ENCODE peak calls at places on chromosome 22, in eight cellular contexts. X, N, H, O, Q, I, C and W are unnamed samples.

GRCh38 chr22:39148727-39149535 is 3.5 kb downstream of the CBX7 start:
- DNase-seq in X (peak), N (peak), H (no peak), O (peak), Q (peak), I (peak), C (no peak), W (peak)

GRCh38 chr22:20566420-20567260 is 59.2 kb downstream of the MED15 start:
- DNase-seq in X (no peak), N (no peak), H (no peak), O (peak), Q (no peak), I (peak), C (no peak), W (peak)

GRCh38 chr22:20131593-20131855 is at the start of gene ZDHHC8:
- DNase-seq in X (peak), N (no peak), H (no peak), O (peak), Q (peak), I (peak), C (no peak), W (peak)

GRCh38 chr22:32044913-32045312 is 1.9 kb downstream of the SLC5A1 start:
- DNase-seq in X (no peak), N (no peak), H (no peak), O (peak), Q (no peak), I (no peak), C (no peak), W (peak)

GRCh38 chr22:22685586-22685985 is 41.2 kb downstream of the GGTLC2 start:
- DNase-seq in X (no peak), N (no peak), H (no peak), O (no peak), Q (no peak), I (no peak), C (no peak), W (no peak)

GRCh38 chr22:24184057-24184798 is 2.9 kb downstream of the SUSD2 start:
- DNase-seq in X (no peak), N (no peak), H (no peak), O (no peak), Q (no peak), I (peak), C (no peak), W (no peak)

GRCh38 chr22:24706050-24706449 is 68.5 kb downstream of the PIWIL3 start:
- DNase-seq in X (no peak), N (peak), H (no peak), O (no peak), Q (no peak), I (no peak), C (no peak), W (no peak)

GRCh38 chr22:38766076-38766777 is 10.4 kb upstream of the SUN2 start:
- DNase-seq in X (no peak), N (peak), H (no peak), O (peak), Q (peak), I (no peak), C (peak), W (peak)

GRCh38 chr22:30575011-30575671 is 676 bp upstream of the GAL3ST1 start:
- DNase-seq in X (no peak), N (peak), H (no peak), O (no peak), Q (no peak), I (no peak), C (no peak), W (peak)

GRCh38 chr22:45952553-45952952 is 24.4 kb downstream of the WNT7B start:
- DNase-seq in X (no peak), N (no peak), H (no peak), O (no peak), Q (no peak), I (no peak), C (no peak), W (no peak)

GRCh38 chr22:40289991-40290459 is 56.3 kb upstream of the ADSL start:
- DNase-seq in X (no peak), N (no peak), H (no peak), O (peak), Q (peak), I (peak), C (no peak), W (peak)

GRCh38 chr22:30232716-30233218 is 13.8 kb downstream of the LIF start:
- DNase-seq in X (no peak), N (no peak), H (no peak), O (no peak), Q (no peak), I (no peak), C (no peak), W (no peak)

GRCh38 chr22:39236321-39237275 is 8.2 kb downstream of the PDGFB start:
- DNase-seq in X (no peak), N (no peak), H (no peak), O (peak), Q (no peak), I (no peak), C (no peak), W (peak)

GRCh38 chr22:19855504-19856409 is 1.1 kb upstream of the GNB1L start:
- DNase-seq in X (no peak), N (peak), H (no peak), O (peak), Q (no peak), I (peak), C (peak), W (peak)

GRCh38 chr22:20582520-20583361 is 75.3 kb downstream of the MED15 start:
- DNase-seq in X (no peak), N (no peak), H (no peak), O (no peak), Q (no peak), I (peak), C (no peak), W (no peak)

GRCh38 chr22:38201718-38202436 is at the start of gene MAFF:
- DNase-seq in X (peak), N (peak), H (no peak), O (peak), Q (peak), I (peak), C (peak), W (peak)

GRCh38 chr22:39743955-39744752 is 149.4 kb downstream of the ENTHD1 start:
- DNase-seq in X (no peak), N (no peak), H (no peak), O (no peak), Q (no peak), I (no peak), C (no peak), W (no peak)

GRCh38 chr22:17744430-17744829 is 29.8 kb downstream of the BID start:
- DNase-seq in X (no peak), N (no peak), H (no peak), O (no peak), Q (no peak), I (peak), C (no peak), W (peak)

GRCh38 chr22:39493759-39494158 is 8.3 kb upstream of the MIEF1 start:
- DNase-seq in X (no peak), N (no peak), H (no peak), O (no peak), Q (no peak), I (no peak), C (no peak), W (no peak)

GRCh38 chr22:37768273-37768672 is 39.5 kb upstream of the GCAT start:
- DNase-seq in X (no peak), N (peak), H (no peak), O (no peak), Q (no peak), I (no peak), C (no peak), W (no peak)

GRCh38 chr22:31947296-31947695 is 3.0 kb downstream of the YWHAH start:
- DNase-seq in X (no peak), N (no peak), H (peak), O (peak), Q (no peak), I (no peak), C (no peak), W (no peak)

GRCh38 chr22:45212306-45212709 is 28.4 kb downstream of the KIAA0930 start:
- DNase-seq in X (no peak), N (peak), H (no peak), O (peak), Q (no peak), I (peak), C (peak), W (peak)

GRCh38 chr22:25409240-25409639 is 155.2 kb upstream of the GRK3 start:
- DNase-seq in X (no peak), N (no peak), H (no peak), O (no peak), Q (no peak), I (no peak), C (no peak), W (no peak)

GRCh38 chr22:32119568-32120235 is 39.4 kb downstream of the C22orf42 start:
- DNase-seq in X (no peak), N (peak), H (no peak), O (no peak), Q (no peak), I (no peak), C (no peak), W (no peak)

GRCh38 chr22:46714550-46714949 is 23.5 kb downstream of the CERK start:
- DNase-seq in X (no peak), N (no peak), H (no peak), O (no peak), Q (no peak), I (no peak), C (no peak), W (no peak)

GRCh38 chr22:17845340-17845739 is 71.1 kb upstream of the BID start:
- DNase-seq in X (no peak), N (no peak), H (no peak), O (no peak), Q (no peak), I (no peak), C (no peak), W (no peak)

GRCh38 chr22:21697021-21697771 is 31.4 kb downstream of the PPIL2 start:
- DNase-seq in X (no peak), N (no peak), H (no peak), O (no peak), Q (no peak), I (no peak), C (no peak), W (no peak)

GRCh38 chr22:32158712-32159533 is at the start of gene C22orf42:
- DNase-seq in X (no peak), N (peak), H (no peak), O (no peak), Q (no peak), I (no peak), C (no peak), W (no peak)

GRCh38 chr22:47393191-47393590 is 630.7 kb downstream of the TBC1D22A start:
- DNase-seq in X (no peak), N (no peak), H (no peak), O (no peak), Q (no peak), I (peak), C (peak), W (no peak)

GRCh38 chr22:45896153-45896951 is 80.6 kb downstream of the WNT7B start:
- DNase-seq in X (no peak), N (peak), H (no peak), O (no peak), Q (no peak), I (no peak), C (peak), W (no peak)

GRCh38 chr22:36306227-36306626 is 53.3 kb downstream of the APOL1 start:
- DNase-seq in X (no peak), N (no peak), H (no peak), O (no peak), Q (no peak), I (no peak), C (no peak), W (no peak)
- TF ChIP-seq POLR2AphosphoS5 in X (no peak), N (no peak), H (no peak), O (no peak), Q (no peak), I (peak), C (no peak), W (no peak)

GRCh38 chr22:43011079-43011478 is 3.9 kb downstream of the PACSIN2 start:
- DNase-seq in X (no peak), N (peak), H (no peak), O (no peak), Q (no peak), I (no peak), C (no peak), W (peak)
- TF ChIP-seq POLR2AphosphoS5 in X (no peak), N (no peak), H (no peak), O (no peak), Q (no peak), I (no peak), C (peak), W (no peak)

GRCh38 chr22:42364641-42365336 is 67.4 kb downstream of the NFAM1 start:
- DNase-seq in X (no peak), N (no peak), H (no peak), O (no peak), Q (no peak), I (no peak), C (no peak), W (no peak)

GRCh38 chr22:42363851-42364250 is 68.4 kb downstream of the NFAM1 start:
- DNase-seq in X (no peak), N (no peak), H (no peak), O (no peak), Q (no peak), I (no peak), C (no peak), W (no peak)

GRCh38 chr22:42365942-42366660 is 66.1 kb downstream of the NFAM1 start:
- DNase-seq in X (no peak), N (no peak), H (no peak), O (no peak), Q (no peak), I (no peak), C (no peak), W (no peak)

GRCh38 chr22:42366815-42367581 is 65.2 kb downstream of the NFAM1 start:
- DNase-seq in X (no peak), N (no peak), H (no peak), O (peak), Q (no peak), I (no peak), C (no peak), W (peak)

GRCh38 chr22:42365337-42365865 is 66.8 kb downstream of the NFAM1 start:
- DNase-seq in X (no peak), N (peak), H (no peak), O (no peak), Q (no peak), I (no peak), C (no peak), W (no peak)
- TF ChIP-seq POLR2AphosphoS5 in X (no peak), N (no peak), H (no peak), O (no peak), Q (no peak), I (no peak), C (no peak), W (no peak)

GRCh38 chr22:49147171-49147570 is 680.5 kb downstream of the BRD1 start:
- DNase-seq in X (no peak), N (no peak), H (no peak), O (no peak), Q (no peak), I (no peak), C (no peak), W (no peak)

GRCh38 chr22:49150801-49151221 is 676.9 kb downstream of the BRD1 start:
- DNase-seq in X (no peak), N (no peak), H (no peak), O (no peak), Q (no peak), I (peak), C (no peak), W (peak)

GRCh38 chr22:49149721-49150608 is 677.7 kb downstream of the BRD1 start:
- DNase-seq in X (no peak), N (no peak), H (no peak), O (no peak), Q (no peak), I (peak), C (no peak), W (no peak)

GRCh38 chr22:49147617-49148175 is 680.0 kb downstream of the BRD1 start:
- DNase-seq in X (no peak), N (no peak), H (no peak), O (no peak), Q (no peak), I (peak), C (no peak), W (no peak)

DNA sequence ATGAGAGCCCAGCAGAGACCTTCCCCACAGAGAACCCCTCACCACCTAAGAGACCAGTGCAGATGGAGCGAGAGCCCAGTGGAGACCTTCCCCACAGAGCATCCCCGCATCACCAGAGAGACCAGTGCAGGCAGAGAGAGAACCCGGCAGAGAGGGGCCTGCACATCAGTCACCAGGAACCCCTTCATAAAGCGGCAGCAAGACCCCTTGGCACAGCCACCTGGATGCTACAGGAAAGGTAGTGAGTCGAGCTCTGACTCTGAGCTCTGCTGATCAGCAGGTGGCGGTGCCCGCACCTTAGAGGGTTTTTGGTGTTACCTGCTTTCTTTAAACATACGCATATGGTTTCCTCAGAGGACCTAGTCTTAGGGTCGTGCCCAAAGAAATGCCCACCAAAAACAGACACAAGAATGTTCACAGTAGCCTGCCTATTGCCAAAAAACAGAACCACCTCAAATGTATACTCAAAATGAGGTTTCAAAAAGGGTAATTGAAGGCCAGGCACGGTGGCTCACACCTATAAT is 678.7 kb downstream of the BRD1 start:
- DNase-seq in X (no peak), N (no peak), H (no peak), O (no peak), Q (no peak), I (no peak), C (no peak), W (no peak)
- TF ChIP-seq POLR2AphosphoS5 in X (no peak), N (no peak), H (no peak), O (no peak), Q (no peak), I (no peak), C (no peak), W (no peak)

GRCh38 chr22:27610863-27611786 is 190.4 kb downstream of the MN1 start:
- DNase-seq in X (no peak), N (no peak), H (no peak), O (no peak), Q (no peak), I (peak), C (no peak), W (no peak)
- TF ChIP-seq POLR2AphosphoS5 in X (no peak), N (no peak), H (no peak), O (no peak), Q (no peak), I (no peak), C (no peak), W (no peak)

GRCh38 chr22:43172191-43172590 is 14.7 kb downstream of the TTLL12 start:
- DNase-seq in X (no peak), N (no peak), H (no peak), O (no peak), Q (no peak), I (peak), C (no peak), W (no peak)

GRCh38 chr22:43170131-43170480 is 16.8 kb downstream of the TTLL12 start:
- DNase-seq in X (no peak), N (no peak), H (no peak), O (no peak), Q (no peak), I (no peak), C (no peak), W (no peak)

GRCh38 chr22:43173566-43173965 is 13.4 kb downstream of the TTLL12 start:
- DNase-seq in X (no peak), N (no peak), H (no peak), O (no peak), Q (no peak), I (peak), C (no peak), W (no peak)

GRCh38 chr22:43171019-43171491 is 15.9 kb downstream of the TTLL12 start:
- DNase-seq in X (no peak), N (no peak), H (no peak), O (peak), Q (no peak), I (peak), C (no peak), W (no peak)

DNA sequence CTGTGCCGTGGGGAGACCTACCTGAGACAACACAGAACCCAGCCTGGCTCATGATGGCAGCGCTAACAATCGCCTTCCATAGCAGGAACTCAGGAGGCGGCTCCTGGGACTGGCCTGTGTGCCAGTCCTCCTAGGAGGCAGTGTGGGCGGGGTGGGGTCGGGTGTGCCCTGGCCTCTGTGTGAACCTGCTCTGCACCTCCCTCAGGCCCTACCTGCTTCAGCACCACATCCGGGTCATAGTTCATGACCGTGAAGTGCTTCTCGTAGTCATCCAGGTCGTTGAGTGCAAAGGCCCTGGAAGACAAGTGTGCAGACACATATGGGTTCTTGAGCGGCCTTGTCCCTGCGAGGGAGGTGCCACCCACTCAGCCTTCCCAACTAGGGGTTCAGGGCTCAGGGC is 15.3 kb downstream of the TTLL12 start:
- DNase-seq in X (no peak), N (no peak), H (no peak), O (peak), Q (no peak), I (peak), C (no peak), W (peak)
- TF ChIP-seq POLR2AphosphoS5 in X (no peak), N (no peak), H (no peak), O (no peak), Q (no peak), I (no peak), C (no peak), W (peak)